ENCODE peak calls at places on chromosomes 6 and 20, in four cellular contexts. L is GM12878, T is H1, I is K562. N is an unnamed sample.

GRCh38 chr6:136763255-136763654 is 29.0 kb downstream of the MAP3K5 start:
- DNase-seq in L (no peak), T (no peak), I (no peak), N (no peak)

GRCh38 chr20:47576516-47577033 is 74.9 kb downstream of the NCOA3 start:
- DNase-seq in L (peak; percentile 46), T (no peak), I (peak; percentile 77), N (peak; percentile 72)

GRCh38 chr6:33861722-33862121 is 57.9 kb upstream of the MLN start:
- DNase-seq in L (no peak), T (no peak), I (no peak), N (no peak)

GRCh38 chr6:234706-235372 is 57.4 kb upstream of the DUSP22 start:
- DNase-seq in L (no peak), T (no peak), I (no peak), N (no peak)

GRCh38 chr6:40477246-40478126 is 109.7 kb downstream of the LRFN2 start:
- DNase-seq in L (no peak), T (peak; percentile 25), I (no peak), N (peak; percentile 56)

GRCh38 chr6:45436544-45437440 is 59.1 kb upstream of the SUPT3H start:
- DNase-seq in L (peak; percentile 7), T (no peak), I (peak; percentile 32), N (no peak)

GRCh38 chr6:113147544-113147943 is 709.6 kb upstream of the MARCKS start:
- DNase-seq in L (no peak), T (no peak), I (no peak), N (no peak)

GRCh38 chr6:142387997-142388815 is 86.4 kb downstream of the ADGRG6 start:
- DNase-seq in L (no peak), T (no peak), I (no peak), N (peak; percentile 15)

GRCh38 chr20:55500130-55500529 is 505.2 kb downstream of the CBLN4 start:
- DNase-seq in L (no peak), T (no peak), I (no peak), N (no peak)

GRCh38 chr20:43993552-43993951 is 78.9 kb downstream of the TOX2 start:
- DNase-seq in L (no peak), T (no peak), I (no peak), N (no peak)

GRCh38 chr6:119742188-119742803 is 392.7 kb upstream of the MAN1A1 start:
- DNase-seq in L (no peak), T (no peak), I (peak; percentile 56), N (peak; percentile 35)

GRCh38 chr6:156956286-156956685 is 179.1 kb downstream of the ARID1B start:
- DNase-seq in L (no peak), T (no peak), I (no peak), N (no peak)

GRCh38 chr6:34352305-34352937 is 40.0 kb downstream of the NUDT3 start:
- DNase-seq in L (no peak), T (no peak), I (no peak), N (no peak)

GRCh38 chr20:63980317-63980805 is 571 bp upstream of the PRPF6 start:
- DNase-seq in L (no peak), T (no peak), I (no peak), N (no peak)

GRCh38 chr6:38508894-38509293 is 130.8 kb downstream of the BTBD9 start:
- DNase-seq in L (no peak), T (no peak), I (no peak), N (no peak)

GRCh38 chr6:17706580-17707370 is at the start of gene NUP153:
- DNase-seq in L (peak; percentile 96), T (peak; percentile 97), I (peak; percentile 96), N (peak; percentile 93)

GRCh38 chr6:118553132-118553531 is 5.0 kb downstream of the PLN start:
- DNase-seq in L (no peak), T (no peak), I (no peak), N (no peak)

GRCh38 chr6:118551063-118551672 is 3.1 kb downstream of the PLN start:
- DNase-seq in L (no peak), T (no peak), I (peak; percentile 34), N (peak; percentile 41)

GRCh38 chr6:118548136-118548535 is at the start of gene PLN:
- DNase-seq in L (no peak), T (no peak), I (peak; percentile 28), N (no peak)

GRCh38 chr6:118554698-118555097 is 6.6 kb downstream of the PLN start:
- DNase-seq in L (no peak), T (no peak), I (no peak), N (no peak)

DNA sequence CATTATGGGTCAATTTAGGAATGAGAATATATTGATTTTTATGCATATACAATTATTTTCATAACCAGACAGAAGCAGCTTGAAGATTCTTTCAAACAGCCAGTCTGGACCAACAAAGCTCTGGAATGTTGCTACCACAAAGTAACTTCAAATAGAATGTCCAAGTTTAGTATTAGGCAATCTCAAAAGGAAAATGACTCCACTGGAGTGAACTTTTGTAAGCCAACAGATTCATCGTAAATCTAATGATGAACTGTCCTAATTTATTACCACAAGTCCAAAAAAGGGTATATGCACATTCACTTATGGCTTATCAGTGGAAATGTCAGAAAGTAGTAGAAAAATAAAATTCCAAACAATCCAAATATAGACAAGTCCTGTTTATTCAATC is 3.6 kb downstream of the PLN start:
- DNase-seq in L (no peak), T (no peak), I (no peak), N (no peak)
- H3K9ac ChIP-seq in L (no peak overlapping the region), T (no peak overlapping the region), I (no peak overlapping the region), N (no peak overlapping the region)

GRCh38 chr20:2749343-2749950 is 51.0 kb downstream of the CPXM1 start:
- DNase-seq in L (no peak), T (no peak), I (no peak), N (no peak)

GRCh38 chr20:2751347-2751867 is 49.0 kb downstream of the CPXM1 start:
- DNase-seq in L (no peak), T (no peak), I (no peak), N (no peak)

GRCh38 chr20:2751868-2752630 is 48.4 kb downstream of the CPXM1 start:
- DNase-seq in L (no peak), T (no peak), I (peak; percentile 81), N (no peak)

GRCh38 chr20:2749951-2750342 is 50.5 kb downstream of the CPXM1 start:
- DNase-seq in L (no peak), T (no peak), I (no peak), N (no peak)

DNA sequence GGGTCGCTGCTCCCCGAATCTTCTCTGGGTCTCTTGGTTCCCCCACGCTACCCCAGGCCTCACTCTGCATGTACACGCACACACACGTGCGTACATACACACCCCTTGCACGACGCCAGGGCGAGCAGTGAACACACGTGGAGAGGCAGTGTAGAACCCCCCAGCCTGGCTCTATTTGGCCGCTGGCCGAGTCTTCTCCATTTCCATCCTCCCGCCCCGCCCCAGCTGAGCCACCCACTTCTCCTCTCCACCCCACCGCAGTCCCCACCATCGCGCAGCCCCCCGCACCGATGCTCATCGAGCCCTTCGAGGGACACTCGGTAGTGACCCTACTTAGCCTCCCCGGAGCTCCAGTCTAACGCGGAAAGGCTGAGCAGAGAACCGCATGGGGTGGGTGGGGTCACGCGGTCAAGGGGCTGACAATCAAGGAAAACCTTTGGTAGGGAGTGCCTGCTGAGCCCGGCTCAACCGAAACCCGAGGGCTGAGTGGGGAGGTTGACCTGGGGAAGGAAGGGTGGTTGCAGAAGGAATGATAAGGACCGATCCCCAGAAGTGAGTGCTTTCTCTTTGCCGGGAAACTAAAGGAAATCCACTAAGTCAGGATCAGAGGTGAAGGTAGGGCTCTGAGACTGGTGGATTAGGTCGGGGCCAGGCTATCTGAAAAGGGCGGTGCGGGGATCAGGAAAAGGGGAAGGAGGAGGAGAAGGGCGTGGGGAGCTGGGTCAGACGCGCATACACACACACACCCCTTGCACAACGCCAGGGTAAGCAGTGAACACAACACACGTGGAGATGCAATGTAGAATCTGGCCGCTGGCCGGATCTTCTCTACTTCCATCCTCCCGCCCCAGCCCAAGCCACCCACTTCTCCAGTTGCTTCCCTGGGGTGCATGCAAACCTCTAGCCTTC is 49.8 kb downstream of the CPXM1 start:
- DNase-seq in L (no peak), T (no peak), I (peak; percentile 37), N (no peak)
- TF ChIP-seq YY1 in L (no peak), T (no peak), I (no peak), N (no peak)

DNA sequence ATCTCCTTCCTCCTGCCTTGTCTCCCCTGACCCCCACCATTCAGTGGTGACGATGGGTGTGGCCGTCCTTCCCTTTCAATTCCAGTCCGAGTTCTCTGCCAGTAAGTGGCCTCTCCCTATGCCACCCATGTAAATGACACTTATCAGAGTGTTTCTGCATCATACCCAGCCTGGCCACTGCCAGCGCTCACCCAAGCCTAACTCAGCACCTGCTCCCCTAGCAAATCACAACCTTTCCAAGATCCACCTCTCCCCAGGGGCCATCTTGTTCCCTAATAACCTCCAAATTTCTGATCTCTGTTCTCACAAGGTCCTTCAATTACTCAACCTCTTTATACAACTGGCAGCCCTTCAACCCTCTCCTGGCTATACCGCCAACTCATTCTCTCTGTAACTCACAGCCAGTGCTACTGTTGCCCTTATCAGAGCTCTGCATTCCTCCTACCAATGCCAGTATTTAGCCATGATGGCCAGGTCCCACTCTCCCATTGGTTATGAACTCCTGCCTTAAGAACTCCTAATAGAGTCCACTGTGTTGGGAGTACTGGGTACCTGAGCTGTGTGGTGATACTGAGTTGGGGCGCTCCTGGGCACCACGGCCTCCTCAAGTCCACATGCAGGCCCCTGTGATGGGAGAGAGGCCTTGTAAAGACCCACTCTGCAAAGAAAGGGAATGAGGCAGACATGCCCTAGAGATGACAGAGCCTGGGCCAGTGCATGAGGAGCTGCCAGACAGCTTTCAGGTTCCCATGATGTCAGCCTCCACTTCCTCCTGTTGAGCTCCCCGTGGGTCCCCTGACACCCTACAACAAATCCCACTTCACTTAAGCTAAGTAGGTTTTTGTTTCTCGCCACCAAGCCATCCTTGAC is 187.4 kb upstream of the RREB1 start:
- DNase-seq in L (no peak), T (no peak), I (no peak), N (no peak)
- TF ChIP-seq NRF1 in L (no peak), T (no peak), I (no peak), N (no peak)

DNA sequence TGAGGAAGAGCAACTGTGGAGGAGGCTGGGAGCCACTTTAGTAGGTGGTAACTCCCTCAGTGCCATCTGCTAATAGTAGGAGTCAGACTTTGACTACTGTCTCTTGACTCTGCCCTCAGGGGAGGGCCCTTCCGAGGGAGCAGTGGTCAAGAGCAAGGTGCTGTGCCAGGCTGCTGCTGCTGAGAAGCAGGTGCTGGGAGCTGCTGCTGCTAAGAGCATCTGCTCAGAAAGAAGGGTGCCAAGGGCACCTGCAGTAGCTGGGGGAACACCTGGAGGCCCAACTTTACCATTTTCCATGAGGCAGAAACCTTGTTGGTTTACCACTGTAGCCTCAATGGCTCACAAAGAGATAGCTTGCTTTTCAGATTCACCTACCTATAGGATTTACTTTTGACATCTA is 18.5 kb downstream of the GGTLC1 start:
- DNase-seq in L (no peak), T (no peak), I (no peak), N (no peak)
- H3K9ac ChIP-seq in L (no peak overlapping the region), T (no peak overlapping the region), I (no peak overlapping the region), N (no peak overlapping the region)

DNA sequence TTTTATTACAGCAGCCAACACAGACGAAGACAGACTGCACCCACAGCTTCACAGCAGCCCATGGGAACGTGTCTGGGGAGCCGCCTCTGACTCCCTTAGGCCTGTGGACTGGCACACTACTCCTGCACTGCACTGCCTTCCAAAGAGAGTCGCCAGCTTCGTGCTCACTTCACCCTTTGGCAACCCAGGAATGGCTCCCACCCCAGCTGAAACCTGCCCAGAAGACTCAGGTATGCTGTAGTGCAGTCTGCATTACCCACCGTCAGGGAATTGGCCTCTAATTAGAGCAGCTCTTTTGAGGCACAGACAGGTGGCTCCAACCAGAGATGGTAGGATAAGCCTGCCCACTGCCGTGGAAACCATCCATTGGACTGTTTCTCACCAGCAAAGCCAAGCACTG is 39.9 kb upstream of the FRMD1 start:
- DNase-seq in L (no peak), T (no peak), I (no peak), N (no peak)
- TF ChIP-seq YY1 in L (no peak), T (no peak), I (no peak), N (no peak)

N was measured in SK-N-SH.